ENCODE peak calls at places on chromosomes 16 and 17, in six cellular contexts. A, P, M, D, H and V are unnamed samples.
A peak's percentile ranks its signal among the peaks of the same experiment; 100 is the strongest.

GRCh38 chr16:5863207-5863606 is 765.6 kb upstream of the EEF2KMT start:
- DNase-seq in A (no peak), P (no peak), M (no peak), D (peak; percentile 78), H (no peak), V (no peak)

GRCh38 chr17:8068736-8069586 is 18.6 kb downstream of the ALOX12B start:
- DNase-seq in A (no peak), P (no peak), M (no peak), D (no peak), H (peak; percentile 35), V (peak; percentile 74)

GRCh38 chr16:78436023-78436422 is 336.6 kb downstream of the WWOX start:
- DNase-seq in A (no peak), P (no peak), M (no peak), D (no peak), H (no peak), V (no peak)

GRCh38 chr17:17041018-17041521 is 1.2 kb upstream of the MPRIP start:
- DNase-seq in A (peak; percentile 87), P (no peak), M (peak; percentile 67), D (no peak), H (no peak), V (peak; percentile 80)

GRCh38 chr16:59355704-59356103 is 621.6 kb upstream of the GOT2 start:
- DNase-seq in A (no peak), P (peak; percentile 37), M (peak; percentile 80), D (no peak), H (no peak), V (no peak)

GRCh38 chr16:54048994-54049929 is 237.3 kb downstream of the IRX3 start:
- DNase-seq in A (no peak), P (peak; percentile 80), M (peak; percentile 63), D (peak; percentile 44), H (no peak), V (no peak)

GRCh38 chr16:61681124-61681523 is 355.1 kb downstream of the CDH8 start:
- DNase-seq in A (no peak), P (no peak), M (no peak), D (no peak), H (no peak), V (no peak)

GRCh38 chr17:27049104-27049784 is 244.7 kb upstream of the WSB1 start:
- DNase-seq in A (no peak), P (no peak), M (no peak), D (no peak), H (no peak), V (no peak)

GRCh38 chr16:84308120-84308519 is 13.4 kb downstream of the WFDC1 start:
- DNase-seq in A (peak; percentile 51), P (peak; percentile 88), M (peak; percentile 75), D (peak; percentile 83), H (peak; percentile 57), V (peak; percentile 57)

GRCh38 chr16:70162041-70162451 is 11.5 kb upstream of the CLEC18C start:
- DNase-seq in A (peak; percentile 84), P (no peak), M (peak; percentile 15), D (peak; percentile 9), H (no peak), V (no peak)

DNA sequence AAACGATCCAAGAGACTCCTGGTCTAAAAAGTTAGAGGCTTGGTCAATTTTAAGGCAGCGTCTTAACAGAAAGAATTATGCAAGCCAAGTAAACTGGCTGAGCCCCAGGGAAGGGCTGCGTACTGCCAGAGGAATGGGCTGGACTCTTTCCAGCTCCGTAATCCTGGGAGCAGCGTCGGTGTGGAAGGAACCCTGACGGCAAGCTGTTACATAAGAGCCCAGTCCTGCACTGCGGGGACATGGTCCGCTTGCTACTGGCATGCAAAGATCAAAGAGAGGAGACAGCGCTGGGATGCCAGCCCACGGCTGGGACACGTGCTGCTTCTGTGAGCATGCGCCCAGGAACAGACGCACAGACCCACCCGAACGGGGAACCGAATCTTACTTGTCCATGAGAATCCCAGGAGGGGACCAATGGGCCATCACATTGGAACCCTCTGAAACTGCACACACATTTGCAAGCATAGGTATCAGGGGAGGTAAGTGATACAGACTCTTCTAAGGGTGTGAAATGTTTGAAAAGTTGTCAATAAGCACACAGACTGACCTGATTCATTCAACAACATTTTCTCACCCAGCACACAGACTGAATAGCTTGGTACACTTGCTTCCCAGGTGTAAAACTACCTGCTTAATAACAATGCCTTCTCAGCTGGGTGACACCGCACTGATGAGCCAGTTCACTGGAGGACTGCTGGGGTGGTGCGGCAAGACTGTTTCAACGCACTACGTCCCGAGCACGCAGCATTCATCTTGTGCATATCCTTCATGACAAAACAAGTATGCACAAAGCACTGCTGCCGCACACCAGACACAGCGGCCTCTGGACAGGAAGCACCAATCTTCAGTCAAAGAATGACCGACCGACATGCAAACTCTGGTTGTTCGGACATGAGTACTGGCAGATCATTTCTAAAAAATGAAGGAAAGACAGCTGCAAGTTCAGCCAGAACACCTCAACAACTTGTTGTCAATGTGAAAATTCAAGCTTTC is 94.9 kb downstream of the ANKRD11 start:
- DNase-seq in A (peak; percentile 92), P (no peak), M (no peak), D (peak; percentile 69), H (peak; percentile 79), V (peak; percentile 96)
- H3K4me1 ChIP-seq in A (peaks cover 27% of the 10 kb centered on the region), P (peaks cover 60% of the 10 kb centered on the region), M (peaks cover 5% of the 10 kb centered on the region), D (peaks cover 18% of the 10 kb centered on the region), H (peaks cover 57% of the 10 kb centered on the region), V (peaks cover 47% of the 10 kb centered on the region)

GRCh38 chr17:80218391-80218790 is 1.7 kb downstream of the SGSH start:
- DNase-seq in A (no peak), P (no peak), M (no peak), D (no peak), H (no peak), V (no peak)
- H3K27ac ChIP-seq in A (no peak overlapping the region), P (no peak overlapping the region), M (no peak overlapping the region), D (no peak overlapping the region), H (no peak overlapping the region), V (no peak overlapping the region)

DNA sequence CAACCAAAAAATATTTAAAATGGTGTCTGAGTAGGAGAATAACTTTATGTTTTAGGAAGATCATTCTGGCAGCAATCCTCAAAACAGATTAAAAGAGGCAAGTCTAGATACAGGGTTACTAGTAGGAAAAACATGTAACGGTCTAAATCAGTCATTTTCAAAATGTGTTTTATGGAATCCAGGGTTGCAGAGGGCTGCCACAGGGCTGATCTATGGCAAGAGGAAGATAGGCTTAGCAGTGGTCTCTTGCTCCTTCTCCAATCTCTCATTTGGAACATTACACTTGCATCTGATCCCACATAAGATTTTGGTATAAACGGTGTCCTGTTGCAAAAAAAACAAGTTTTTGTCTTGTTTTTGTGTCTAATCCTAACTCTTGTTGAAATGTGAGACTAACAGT is 9.2 kb downstream of the IKZF3 start:
- DNase-seq in A (no peak), P (no peak), M (no peak), D (no peak), H (no peak), V (no peak)
- H3K4me1 ChIP-seq in A (no peaks in the 10 kb centered on the region), P (no peaks in the 10 kb centered on the region), M (no peaks in the 10 kb centered on the region), D (no peaks in the 10 kb centered on the region), H (no peaks in the 10 kb centered on the region), V (no peaks in the 10 kb centered on the region)

GRCh38 chr16:27259710-27260109 is 8.9 kb downstream of the NSMCE1 start:
- DNase-seq in A (no peak), P (no peak), M (no peak), D (no peak), H (no peak), V (no peak)

GRCh38 chr16:27256861-27257260 is 11.7 kb downstream of the NSMCE1 start:
- DNase-seq in A (no peak), P (no peak), M (no peak), D (no peak), H (no peak), V (no peak)

GRCh38 chr16:27257271-27257670 is 11.3 kb downstream of the NSMCE1 start:
- DNase-seq in A (no peak), P (no peak), M (no peak), D (no peak), H (no peak), V (no peak)

GRCh38 chr16:27254262-27254811 is 14.2 kb downstream of the NSMCE1 start:
- DNase-seq in A (peak; percentile 49), P (no peak), M (no peak), D (no peak), H (no peak), V (no peak)

GRCh38 chr16:27258241-27258734 is 10.3 kb downstream of the NSMCE1 start:
- DNase-seq in A (peak; percentile 60), P (no peak), M (peak; percentile 77), D (no peak), H (no peak), V (no peak)
- H3K27ac ChIP-seq in A (no peak overlapping the region), P (no peak overlapping the region), M (no peak overlapping the region), D (no peak overlapping the region), H (peak overlapping the region; percentile 65), V (no peak overlapping the region)

GRCh38 chr16:29809850-29810698 is 1.9 kb upstream of the PRRT2 start:
- DNase-seq in A (peak; percentile 59), P (peak; percentile 35), M (peak; percentile 65), D (no peak), H (no peak), V (no peak)

GRCh38 chr16:29810699-29811169 is 1.3 kb upstream of the PRRT2 start:
- DNase-seq in A (no peak), P (peak; percentile 47), M (no peak), D (no peak), H (no peak), V (no peak)

GRCh38 chr16:29812754-29813643 is 1.0 kb downstream of the PRRT2 start:
- DNase-seq in A (no peak), P (no peak), M (no peak), D (no peak), H (no peak), V (no peak)

GRCh38 chr16:29811896-29812665 is at the start of gene PRRT2:
- DNase-seq in A (peak; percentile 74), P (peak; percentile 71), M (peak; percentile 76), D (peak; percentile 86), H (peak; percentile 77), V (peak; percentile 82)

GRCh38 chr16:29811170-29811895 is 660 bp upstream of the PRRT2 start:
- DNase-seq in A (peak; percentile 99), P (peak; percentile 99), M (peak; percentile 99), D (peak; percentile 88), H (peak; percentile 96), V (peak; percentile 100)
- H3K4me1 ChIP-seq in A (peaks cover 62% of the 10 kb centered on the region), P (peaks cover 57% of the 10 kb centered on the region), M (peaks cover 24% of the 10 kb centered on the region), D (peaks cover 47% of the 10 kb centered on the region), H (peaks cover 81% of the 10 kb centered on the region), V (peaks cover 18% of the 10 kb centered on the region)